ENCODE peak calls at places on chromosomes 11 and 22, in ten cellular contexts. K is GM23338; A is activated T-cell treated with anti-CD3 and anti-CD28 coated beads, Interleukin-2, amount 50 U/mL, for 4 hours; T is naive thymus-derived CD8-positive, alpha-beta T cell; O is stimulated activated effector memory CD8-positive, alpha-beta T cell treated with anti-CD3 and anti-CD28 coated beads, Interleukin-12 subunit alpha, Interleukin-12 subunit beta, amount 100 ng/mL, for 72 hours; L is activated CD8-positive, alpha-beta memory T cell treated with anti-CD3 and anti-CD28 coated beads for 1 hour; U is Caco-2; G is COR-L47; W is heart left ventricle; S is stimulated activated CD8-positive, alpha-beta memory T cell treated with anti-CD3 and anti-CD28 coated beads, Interleukin-15, amount 100 ng/mL, for 48 hours. F is an unnamed sample.

GRCh38 chr11:111302298-111302697 is 4.0 kb downstream of the POU2AF3 start:
- DNase-seq in K (no peak), A (no peak), T (no peak), O (no peak), L (no peak), U (no peak), G (no peak), W (no peak), S (no peak), F (no peak)

GRCh38 chr22:19123936-19124335 is 1.7 kb upstream of the DGCR2 start:
- DNase-seq in K (no peak), A (no peak), T (no peak), O (no peak), L (no peak), U (no peak), G (no peak), W (no peak), S (no peak), F (no peak)

GRCh38 chr11:74683941-74684481 is 47.2 kb downstream of the CHRDL2 start:
- DNase-seq in K (peak; percentile 16), A (no peak), T (no peak), O (no peak), L (no peak), U (no peak), G (no peak), W (no peak), S (no peak), F (no peak)

GRCh38 chr11:31932879-31933278 is 121.8 kb upstream of the PAX6 start:
- DNase-seq in K (no peak), A (no peak), T (no peak), O (no peak), L (no peak), U (no peak), G (no peak), W (no peak), S (no peak), F (no peak)

GRCh38 chr11:28346209-28346608 is 238.0 kb downstream of the METTL15 start:
- DNase-seq in K (no peak), A (no peak), T (no peak), O (no peak), L (no peak), U (no peak), G (no peak), W (no peak), S (no peak), F (no peak)

GRCh38 chr11:113722934-113723333 is 16.8 kb upstream of the TMPRSS5 start:
- DNase-seq in K (no peak), A (no peak), T (no peak), O (no peak), L (no peak), U (no peak), G (no peak), W (no peak), S (no peak), F (no peak)

GRCh38 chr11:10350341-10350740 is 45.5 kb downstream of the ADM start:
- DNase-seq in K (peak; percentile 86), A (no peak), T (no peak), O (no peak), L (no peak), U (peak; percentile 52), G (no peak), W (no peak), S (no peak), F (peak; percentile 91)

GRCh38 chr11:45102810-45103621 is 43.4 kb upstream of the PRDM11 start:
- DNase-seq in K (peak; percentile 84), A (peak; percentile 53), T (peak; percentile 83), O (peak; percentile 64), L (no peak), U (peak; percentile 68), G (no peak), W (peak; percentile 62), S (peak; percentile 53), F (peak; percentile 72)

GRCh38 chr22:25447067-25447688 is 117.3 kb upstream of the GRK3 start:
- DNase-seq in K (peak; percentile 21), A (no peak), T (no peak), O (no peak), L (no peak), U (no peak), G (no peak), W (no peak), S (no peak), F (no peak)

F was measured in H9.